ENCODE peak calls at places on chromosomes 13 and 19, in five cellular contexts. J is mucosa of descending colon, H is choroid plexus epithelial cell, L is GM23338, R is uterus. D is an unnamed sample.
A peak's percentile ranks its signal among the peaks of the same experiment; 100 is the strongest.

GRCh38 chr19:35005256-35005977 is 5.3 kb downstream of the GRAMD1A start:
- DNase-seq in L (no peak), R (no peak), J (no peak), H (no peak), D (no peak)

GRCh38 chr13:80050252-80050651 is 290.7 kb downstream of the SPRY2 start:
- DNase-seq in H (peak; percentile 48), L (no peak), R (no peak), J (no peak), D (peak; percentile 49)

GRCh38 chr19:7509625-7510024 is 6.3 kb upstream of the ZNF358 start:
- DNase-seq in J (no peak), R (no peak), H (no peak), L (peak; percentile 80), D (no peak)

GRCh38 chr19:47049307-47049700 is 880 bp upstream of the TMEM160 start:
- DNase-seq in J (no peak), R (no peak), H (peak; percentile 67), L (peak; percentile 87), D (peak; percentile 35)

GRCh38 chr13:104487006-104487405 is 1420.8 kb upstream of the SLC10A2 start:
- DNase-seq in H (peak; percentile 83), R (no peak), L (no peak), J (no peak), D (no peak)

GRCh38 chr19:51535535-51535934 is 4.1 kb upstream of the SIGLEC6 start:
- DNase-seq in J (no peak), H (no peak), L (no peak), R (no peak), D (no peak)

GRCh38 chr19:48509467-48510194 is 2.0 kb downstream of the LMTK3 start:
- DNase-seq in H (no peak), J (no peak), R (no peak), L (peak; percentile 78), D (no peak)

GRCh38 chr19:48681127-48681470 is 8.3 kb upstream of the NTN5 start:
- DNase-seq in R (no peak), L (no peak), J (no peak), H (peak; percentile 77), D (peak; percentile 55)

GRCh38 chr13:82878536-82878935 is 1003.7 kb downstream of the SLITRK1 start:
- DNase-seq in R (no peak), L (no peak), H (no peak), J (no peak), D (peak; percentile 11)

GRCh38 chr13:114264886-114265611 is 16.4 kb upstream of the UPF3A start:
- DNase-seq in H (peak; percentile 43), R (no peak), L (no peak), J (no peak), D (peak; percentile 31)

GRCh38 chr13:97574926-97575325 is 141.0 kb downstream of the RAP2A start:
- DNase-seq in H (peak; percentile 80), L (peak; percentile 78), R (no peak), J (peak; percentile 39), D (no peak)

GRCh38 chr13:111344471-111345191 is 24.2 kb downstream of the TEX29 start:
- DNase-seq in R (no peak), H (peak; percentile 71), J (no peak), L (peak; percentile 92), D (no peak)

GRCh38 chr13:111388851-111389500 is 68.5 kb downstream of the TEX29 start:
- DNase-seq in H (no peak), L (no peak), R (no peak), J (no peak), D (no peak)

GRCh38 chr19:45920458-45920857 is 5.9 kb upstream of the NANOS2 start:
- DNase-seq in H (no peak), R (no peak), L (no peak), J (no peak), D (no peak)

GRCh38 chr13:76690611-76691010 is 195.6 kb downstream of the KCTD12 start:
- DNase-seq in J (no peak), H (no peak), R (no peak), L (no peak), D (no peak)

GRCh38 chr19:13024958-13025653 is 29.8 kb downstream of the NFIX start:
- DNase-seq in J (peak; percentile 58), L (peak; percentile 69), H (no peak), R (no peak), D (no peak)

GRCh38 chr19:48991823-48992570 is 1.1 kb downstream of the GYS1 start:
- DNase-seq in J (peak; percentile 69), R (peak; percentile 52), H (peak; percentile 91), L (peak; percentile 64), D (peak; percentile 58)

GRCh38 chr13:40348096-40348679 is 318.3 kb downstream of the FOXO1 start:
- DNase-seq in R (no peak), L (no peak), H (no peak), J (no peak), D (no peak)

GRCh38 chr19:12126707-12127106 is 13.4 kb downstream of the ZNF20 start:
- DNase-seq in L (peak; percentile 64), R (no peak), J (peak; percentile 46), H (peak; percentile 26), D (no peak)

GRCh38 chr19:13013649-13014048 is 18.4 kb downstream of the NFIX start:
- DNase-seq in L (no peak), R (peak; percentile 51), J (no peak), H (no peak), D (no peak)

GRCh38 chr19:34996978-34997640 is 3.0 kb upstream of the GRAMD1A start:
- DNase-seq in L (no peak), R (no peak), J (no peak), H (peak; percentile 67), D (no peak)

GRCh38 chr19:41456342-41456918 is 13.5 kb downstream of the ERICH4 start:
- DNase-seq in R (no peak), L (no peak), J (no peak), H (peak; percentile 54), D (no peak)

GRCh38 chr19:5621945-5622464 is 571 bp downstream of the SAFB2 start:
- DNase-seq in H (peak; percentile 12), L (peak; percentile 21), J (peak; percentile 64), R (peak; percentile 43), D (no peak)

GRCh38 chr19:8610041-8610927 is at the start of gene ADAMTS10:
- DNase-seq in J (peak; percentile 16), R (peak; percentile 51), H (peak; percentile 52), L (peak; percentile 76), D (no peak)

GRCh38 chr13:27665333-27665732 is 43.6 kb downstream of the POLR1D start:
- DNase-seq in L (peak; percentile 69), H (peak; percentile 28), R (no peak), J (no peak), D (no peak)
- TF ChIP-seq CTCF in L (peak; percentile 55), H (peak; percentile 48), R (no peak), J (no peak), D (peak; percentile 19)

GRCh38 chr13:50512602-50513527 is 330.6 kb downstream of the DLEU7 start:
- DNase-seq in H (peak; percentile 66), R (peak; percentile 54), J (peak; percentile 76), L (no peak), D (peak; percentile 26)
- H3K4me3 ChIP-seq in H (peak overlapping the region; percentile 22), R (peak overlapping the region; percentile 28), J (no peak overlapping the region), L (no peak overlapping the region), D (no peak overlapping the region)

DNA sequence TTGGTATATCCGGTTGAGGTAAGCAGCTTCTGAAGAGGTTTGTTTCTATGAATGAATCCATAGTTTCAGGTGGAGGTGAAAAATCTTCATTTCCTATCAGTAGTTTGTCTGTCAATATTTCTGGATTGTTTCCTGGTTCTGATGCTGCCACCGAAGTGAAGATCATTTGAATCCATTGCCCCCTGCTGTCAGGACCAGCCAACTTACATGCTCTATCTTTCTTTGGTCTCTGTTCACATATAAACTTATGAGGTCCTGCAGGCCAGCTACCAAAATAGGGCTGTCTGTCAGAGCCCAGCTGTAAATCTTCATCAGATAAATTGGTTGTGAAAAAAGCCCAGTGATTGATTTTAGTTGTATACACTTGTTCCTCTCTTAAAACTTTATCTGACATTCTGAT is 15.2 kb upstream of the N4BP2L1 start:
- DNase-seq in J (peak; percentile 69), L (peak; percentile 46), H (peak; percentile 36), R (no peak), D (no peak)
- TF ChIP-seq CTCF in J (no peak), L (peak; percentile 22), H (peak; percentile 33), R (peak; percentile 10), D (no peak)

GRCh38 chr19:43465468-43466120 is at the start of gene LYPD3:
- DNase-seq in J (peak; percentile 49), L (peak; percentile 82), R (peak; percentile 49), H (no peak), D (no peak)
- H3K4me3 ChIP-seq in J (no peak within 1 kb of the TSS), L (peak within 1 kb of the TSS; percentile 89), R (peak within 1 kb of the TSS; percentile 65), H (no peak within 1 kb of the TSS), D (peak within 1 kb of the TSS; percentile 48)

GRCh38 chr19:1106841-1107654 is 3.3 kb downstream of the GPX4 start:
- DNase-seq in J (no peak), H (peak; percentile 84), L (peak; percentile 62), R (no peak), D (no peak)
- TF ChIP-seq CTCF in J (no peak), H (peak; percentile 37), L (no peak), R (no peak), D (no peak)